ENCODE peak calls at places on chromosomes 13 and 19, in six cellular contexts. C is GM12891, P is K562, V is H1, E is GM12878, Y is HepG2. I is an unnamed sample.

GRCh38 chr19:33376423-33376822 is 2.9 kb downstream of the CEBPG start:
- DNase-seq in C (no peak), P (no peak), V (no peak), E (no peak), Y (peak), I (no peak)

GRCh38 chr19:39296906-39297305 is 699 bp downstream of the IFNL1 start:
- DNase-seq in C (no peak), P (no peak), V (no peak), E (no peak), Y (no peak), I (no peak)

GRCh38 chr19:16461630-16462051 is 10.1 kb downstream of the EPS15L1 start:
- DNase-seq in C (no peak), P (no peak), V (no peak), E (no peak), Y (no peak), I (no peak)

GRCh38 chr13:107244241-107244640 is 676.3 kb upstream of the ARGLU1 start:
- DNase-seq in C (no peak), P (no peak), V (no peak), E (no peak), Y (no peak), I (no peak)

GRCh38 chr13:95317037-95317989 is 16.1 kb upstream of the ABCC4 start:
- DNase-seq in C (no peak), P (peak), V (no peak), E (no peak), Y (no peak), I (no peak)

GRCh38 chr19:33273881-33274662 is 28.3 kb downstream of the CEBPA start:
- DNase-seq in C (no peak), P (no peak), V (no peak), E (no peak), Y (peak), I (no peak)

GRCh38 chr13:21557995-21558394 is 46.0 kb downstream of the MICU2 start:
- DNase-seq in C (no peak), P (peak), V (no peak), E (no peak), Y (peak), I (no peak)

GRCh38 chr13:31824705-31825512 is 85.6 kb downstream of the RXFP2 start:
- DNase-seq in C (no peak), P (no peak), V (no peak), E (peak), Y (no peak), I (no peak)

GRCh38 chr13:92187378-92187989 is 789.1 kb downstream of the GPC5 start:
- DNase-seq in C (peak), P (peak), V (no peak), E (no peak), Y (peak), I (no peak)

GRCh38 chr13:19767966-19768365 is 14.8 kb downstream of the PSPC1 start:
- DNase-seq in C (no peak), P (no peak), V (no peak), E (no peak), Y (no peak), I (no peak)

GRCh38 chr13:113934576-113934975 is 39.3 kb downstream of the C13orf46 start:
- DNase-seq in C (no peak), P (no peak), V (no peak), E (no peak), Y (no peak), I (no peak)

GRCh38 chr19:2477732-2478191 is 1.8 kb downstream of the GADD45B start:
- DNase-seq in C (no peak), P (no peak), V (no peak), E (no peak), Y (no peak), I (no peak)

GRCh38 chr19:13763300-13763699 is 1.0 kb upstream of the MRI1 start:
- DNase-seq in C (no peak), P (no peak), V (no peak), E (no peak), Y (no peak), I (no peak)

GRCh38 chr19:2837430-2837829 is 3.8 kb upstream of the ZNF555 start:
- DNase-seq in C (no peak), P (no peak), V (no peak), E (no peak), Y (peak), I (no peak)

GRCh38 chr13:29541400-29541799 is 54.1 kb downstream of the SLC7A1 start:
- DNase-seq in C (no peak), P (no peak), V (no peak), E (no peak), Y (no peak), I (no peak)

GRCh38 chr13:90926459-90926858 is 421.0 kb upstream of the MIR17HG start:
- DNase-seq in C (no peak), P (no peak), V (no peak), E (no peak), Y (no peak), I (no peak)

GRCh38 chr19:11339254-11340098 is at the start of gene RAB3D:
- DNase-seq in C (peak), P (peak), V (peak), E (peak), Y (peak), I (peak)

GRCh38 chr19:23440791-23441190 is 45.5 kb upstream of the ZNF91 start:
- DNase-seq in C (no peak), P (peak), V (peak), E (no peak), Y (no peak), I (no peak)

GRCh38 chr13:113187263-113187669 is 21.2 kb downstream of the PCID2 start:
- DNase-seq in C (no peak), P (peak), V (no peak), E (no peak), Y (peak), I (no peak)

GRCh38 chr19:1945899-1946298 is 4.9 kb downstream of the CSNK1G2 start:
- DNase-seq in C (no peak), P (peak), V (peak), E (no peak), Y (peak), I (no peak)

GRCh38 chr13:112905990-112906641 is 62.9 kb upstream of the MCF2L start:
- DNase-seq in C (no peak), P (no peak), V (peak), E (no peak), Y (peak), I (no peak)

GRCh38 chr13:26664942-26665341 is 95.6 kb downstream of the GPR12 start:
- DNase-seq in C (no peak), P (no peak), V (no peak), E (no peak), Y (no peak), I (no peak)

GRCh38 chr13:71828117-71828516 is 38.9 kb downstream of the DACH1 start:
- DNase-seq in C (no peak), P (no peak), V (no peak), E (no peak), Y (no peak), I (no peak)

GRCh38 chr19:18304496-18305312 is 18.2 kb downstream of the LSM4 start:
- DNase-seq in C (peak), P (peak), V (no peak), E (no peak), Y (peak), I (peak)

GRCh38 chr19:58097783-58098681 is at the start of gene ZSCAN18:
- DNase-seq in C (peak), P (peak), V (peak), E (peak), Y (no peak), I (peak)

GRCh38 chr13:113407103-113407530 is 43.2 kb upstream of the GRTP1 start:
- DNase-seq in C (no peak), P (no peak), V (no peak), E (no peak), Y (no peak), I (no peak)

GRCh38 chr13:35723061-35723461 is 246.6 kb upstream of the MAB21L1 start:
- DNase-seq in C (no peak), P (no peak), V (no peak), E (no peak), Y (no peak), I (no peak)

GRCh38 chr13:62653371-62653770 is 1237.7 kb upstream of the PCDH20 start:
- DNase-seq in C (no peak), P (no peak), V (no peak), E (no peak), Y (no peak), I (no peak)

GRCh38 chr19:44745386-44745831 is 3.1 kb upstream of the BCL3 start:
- DNase-seq in C (no peak), P (no peak), V (no peak), E (no peak), Y (no peak), I (no peak)

GRCh38 chr13:20943519-20944012 is 41.0 kb upstream of the XPO4 start:
- DNase-seq in C (peak), P (peak), V (peak), E (no peak), Y (peak), I (peak)

GRCh38 chr19:42269518-42270345 is 680 bp downstream of the CIC start:
- DNase-seq in C (no peak), P (no peak), V (no peak), E (no peak), Y (no peak), I (no peak)

GRCh38 chr13:44013666-44014291 is 134.1 kb downstream of the LACC1 start:
- DNase-seq in C (no peak), P (no peak), V (no peak), E (no peak), Y (no peak), I (no peak)

GRCh38 chr19:29372461-29372860 is 153.3 kb upstream of the VSTM2B start:
- DNase-seq in C (no peak), P (no peak), V (peak), E (no peak), Y (no peak), I (no peak)

GRCh38 chr19:35585844-35586243 is at the start of gene PMIS2:
- DNase-seq in C (no peak), P (peak), V (no peak), E (no peak), Y (no peak), I (no peak)

GRCh38 chr19:45553464-45553863 is 31.1 kb downstream of the OPA3 start:
- DNase-seq in C (no peak), P (peak), V (peak), E (no peak), Y (no peak), I (no peak)

GRCh38 chr13:32248789-32249188 is 66.4 kb downstream of the ZAR1L start:
- DNase-seq in C (peak), P (no peak), V (no peak), E (peak), Y (no peak), I (no peak)

GRCh38 chr19:34676697-34677385 is at the start of gene SCGB2B2:
- DNase-seq in C (peak), P (no peak), V (no peak), E (peak), Y (no peak), I (peak)

GRCh38 chr13:112790735-112791641 is 101.2 kb downstream of the ATP11A start:
- DNase-seq in C (no peak), P (no peak), V (peak), E (no peak), Y (no peak), I (no peak)

GRCh38 chr13:47837104-47837880 is 163.8 kb downstream of the SUCLA2 start:
- DNase-seq in C (no peak), P (no peak), V (no peak), E (no peak), Y (no peak), I (no peak)

GRCh38 chr13:47837906-47838305 is 163.2 kb downstream of the SUCLA2 start:
- DNase-seq in C (no peak), P (no peak), V (no peak), E (no peak), Y (no peak), I (no peak)

GRCh38 chr13:47831265-47831664 is 169.8 kb downstream of the SUCLA2 start:
- DNase-seq in C (no peak), P (no peak), V (no peak), E (no peak), Y (peak), I (no peak)

GRCh38 chr13:47832458-47832972 is 168.6 kb downstream of the SUCLA2 start:
- DNase-seq in C (no peak), P (no peak), V (no peak), E (no peak), Y (no peak), I (no peak)

DNA sequence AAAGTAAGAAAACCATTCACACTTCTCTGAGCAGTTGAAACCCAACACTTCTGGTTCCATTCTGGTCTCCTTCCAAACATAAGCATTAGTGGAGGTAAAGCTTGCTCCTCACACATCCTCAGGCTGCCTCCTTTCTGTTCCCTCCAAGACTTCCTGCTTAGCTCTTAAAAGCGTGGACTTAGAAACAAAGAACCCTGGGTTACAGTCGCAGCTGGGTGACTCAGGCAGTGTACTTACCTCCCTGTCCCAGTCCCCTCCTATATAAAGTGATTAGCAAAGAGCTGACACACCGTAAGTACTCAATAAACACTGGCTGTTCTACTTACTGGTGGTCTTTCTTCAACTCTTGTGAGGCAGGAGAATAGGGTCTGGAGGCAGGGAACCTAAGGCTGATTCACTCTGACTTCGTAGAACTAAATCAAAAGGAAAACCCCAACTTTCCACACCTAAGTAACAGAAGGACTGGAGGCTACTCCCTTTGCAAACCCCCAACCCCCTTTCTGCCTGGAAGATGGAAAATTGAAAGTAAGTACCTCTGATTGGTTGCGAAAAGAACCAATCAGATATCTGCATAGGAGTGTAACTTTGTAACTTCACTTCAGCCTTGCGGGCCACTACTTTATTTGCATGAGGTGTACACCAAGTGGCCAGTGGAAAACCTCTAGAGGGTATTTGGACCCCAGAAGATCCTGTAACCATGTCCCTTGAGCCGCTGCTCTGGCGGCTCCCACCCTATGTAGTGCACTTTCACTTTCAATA is 165.4 kb downstream of the SUCLA2 start:
- DNase-seq in C (no peak), P (no peak), V (no peak), E (no peak), Y (no peak), I (no peak)
- TF ChIP-seq TAF1 in C (no peak), P (no peak), V (no peak), E (no peak), Y (no peak), I (no peak)

GRCh38 chr13:79481685-79482052 is 714 bp downstream of the NDFIP2 start:
- DNase-seq in C (no peak), P (peak), V (no peak), E (no peak), Y (no peak), I (no peak)

GRCh38 chr13:79477968-79478367 is 3.0 kb upstream of the NDFIP2 start:
- DNase-seq in C (no peak), P (no peak), V (no peak), E (no peak), Y (no peak), I (no peak)

GRCh38 chr13:79482271-79482970 is 1.5 kb downstream of the NDFIP2 start:
- DNase-seq in C (no peak), P (no peak), V (no peak), E (no peak), Y (no peak), I (no peak)

GRCh38 chr13:79483302-79483701 is 2.3 kb downstream of the NDFIP2 start:
- DNase-seq in C (no peak), P (no peak), V (no peak), E (no peak), Y (no peak), I (no peak)

DNA sequence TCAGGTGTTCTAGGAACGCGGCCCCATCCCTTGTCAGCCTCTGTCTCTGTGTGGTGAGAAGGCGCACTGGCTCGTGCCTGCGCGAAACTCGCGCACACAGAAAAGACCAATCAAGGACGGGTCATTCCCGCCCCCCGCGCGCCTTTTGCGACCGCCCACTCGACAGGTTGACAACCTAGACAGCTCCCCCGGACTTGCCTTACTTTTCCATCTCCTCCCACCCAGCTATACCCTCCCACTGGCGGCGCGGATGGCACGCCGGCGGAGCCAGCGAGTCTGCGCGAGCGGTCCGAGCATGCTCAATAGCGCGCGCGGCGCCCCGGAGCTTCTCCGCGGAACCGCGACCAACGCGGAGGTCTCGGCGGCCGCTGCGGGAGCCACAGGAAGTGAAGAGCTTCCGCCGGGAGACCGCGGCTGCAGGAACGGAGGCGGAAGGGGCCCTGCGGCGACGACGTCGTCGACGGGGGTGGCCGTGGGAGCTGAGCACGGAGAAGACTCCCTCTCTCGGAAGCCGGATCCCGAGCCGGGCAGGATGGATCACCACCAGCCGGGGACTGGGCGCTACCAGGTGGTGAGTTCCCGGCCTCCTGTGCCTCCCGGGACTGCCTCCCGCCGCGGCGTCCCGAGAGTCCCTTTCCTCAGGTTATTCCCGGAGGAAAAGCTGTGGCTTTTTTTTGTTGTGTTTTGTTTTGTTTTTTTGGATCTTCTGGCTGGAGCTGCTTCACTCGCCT is at the start of gene NDFIP2:
- DNase-seq in C (peak), P (peak), V (peak), E (peak), Y (peak), I (peak)
- TF ChIP-seq POLR2A in C (peak), P (peak), V (no peak), E (peak), Y (peak), I (peak)

GRCh38 chr13:30736921-30737320 is 1.6 kb downstream of the ALOX5AP start:
- DNase-seq in C (no peak), P (no peak), V (no peak), E (no peak), Y (no peak), I (no peak)

GRCh38 chr13:30737511-30738342 is 2.4 kb downstream of the ALOX5AP start:
- DNase-seq in C (no peak), P (no peak), V (no peak), E (no peak), Y (no peak), I (no peak)

GRCh38 chr13:30734434-30734833 is 909 bp upstream of the ALOX5AP start:
- DNase-seq in C (no peak), P (no peak), V (no peak), E (no peak), Y (no peak), I (no peak)

GRCh38 chr13:30736461-30736860 is 1.1 kb downstream of the ALOX5AP start:
- DNase-seq in C (no peak), P (no peak), V (no peak), E (no peak), Y (no peak), I (no peak)

GRCh38 chr13:30735025-30735967 is at the start of gene ALOX5AP:
- DNase-seq in C (peak), P (no peak), V (no peak), E (peak), Y (no peak), I (peak)
- TF ChIP-seq POLR2AphosphoS5 in C (peak), P (no peak), V (no peak), E (peak), Y (no peak), I (peak)

GRCh38 chr13:99656092-99656745 is 154.9 kb downstream of the TM9SF2 start:
- DNase-seq in C (peak), P (peak), V (peak), E (peak), Y (peak), I (peak)
- TF ChIP-seq TAF1 in C (no peak), P (no peak), V (no peak), E (no peak), Y (no peak), I (no peak)

GRCh38 chr19:38290631-38291147 is 13.4 kb upstream of the C19orf33 start:
- DNase-seq in C (no peak), P (no peak), V (no peak), E (no peak), Y (no peak), I (no peak)
- TF ChIP-seq POLR2A in C (no peak), P (no peak), V (no peak), E (no peak), Y (no peak), I (no peak)

I was measured in GM12892.